ENCODE peak calls at places on chromosomes 4 and X, in eight cellular contexts. L, M, D, S, W, O, G and K are unnamed samples.

GRCh38 chr4:165493359-165493758 is 114.6 kb downstream of the CPE start:
- DNase-seq in L (peak), M (peak), D (peak), S (peak), W (peak), O (peak), G (peak), K (peak)

GRCh38 chr4:26171953-26172352 is 148.9 kb upstream of the RBPJ start:
- DNase-seq in L (no peak), M (no peak), D (no peak), S (peak), W (peak), O (no peak), G (no peak), K (peak)

GRCh38 chr4:18858229-18858922 is 836.8 kb upstream of the LCORL start:
- DNase-seq in L (no peak), M (peak), D (no peak), S (no peak), W (no peak), O (no peak), G (no peak), K (no peak)

GRCh38 chr4:16257611-16258010 is 31.3 kb upstream of the TAPT1 start:
- DNase-seq in L (no peak), M (no peak), D (no peak), S (no peak), W (no peak), O (no peak), G (no peak), K (no peak)

GRCh38 chrX:113594504-113594903 is 753.9 kb upstream of the AMOT start:
- DNase-seq in L (no peak), M (no peak), D (no peak), S (no peak), W (no peak), O (no peak), G (no peak), K (no peak)

GRCh38 chr4:35912174-35912573 is 332.1 kb downstream of the ARAP2 start:
- DNase-seq in L (no peak), M (no peak), D (peak), S (no peak), W (no peak), O (no peak), G (no peak), K (no peak)

GRCh38 chr4:85932371-85933305 is 427.2 kb downstream of the MAPK10 start:
- DNase-seq in L (no peak), M (peak), D (no peak), S (no peak), W (no peak), O (no peak), G (no peak), K (peak)

GRCh38 chr4:25190407-25190806 is 30.2 kb upstream of the SEPSECS start:
- DNase-seq in L (no peak), M (no peak), D (no peak), S (no peak), W (no peak), O (no peak), G (no peak), K (no peak)

GRCh38 chr4:183876268-183876934 is 28.7 kb upstream of the STOX2 start:
- DNase-seq in L (no peak), M (no peak), D (no peak), S (peak), W (peak), O (no peak), G (peak), K (peak)

GRCh38 chr4:81084029-81084428 is 53.5 kb downstream of the BMP3 start:
- DNase-seq in L (no peak), M (no peak), D (no peak), S (peak), W (peak), O (peak), G (peak), K (peak)

GRCh38 chrX:73668779-73669178 is 105.8 kb downstream of the CHIC1 start:
- DNase-seq in L (no peak), M (no peak), D (no peak), S (no peak), W (no peak), O (no peak), G (no peak), K (no peak)

GRCh38 chrX:124232523-124233201 is 99.8 kb upstream of the TEX13D start:
- DNase-seq in L (no peak), M (no peak), D (no peak), S (no peak), W (no peak), O (no peak), G (no peak), K (no peak)

GRCh38 chr4:121790976-121791375 is 10.1 kb upstream of the EXOSC9 start:
- DNase-seq in L (no peak), M (no peak), D (no peak), S (peak), W (peak), O (no peak), G (no peak), K (no peak)

GRCh38 chrX:45843518-45843917 is 642.8 kb upstream of the DIPK2B start:
- DNase-seq in L (no peak), M (peak), D (peak), S (no peak), W (no peak), O (no peak), G (no peak), K (no peak)
- TF ChIP-seq CTCF in L (no peak), M (no peak), D (no peak), S (no peak), W (peak), O (peak), G (peak), K (no peak)

GRCh38 chrX:78746496-78746895 is 1.0 kb upstream of the LPAR4 start:
- DNase-seq in L (no peak), M (peak), D (no peak), S (no peak), W (no peak), O (no peak), G (no peak), K (no peak)

DNA sequence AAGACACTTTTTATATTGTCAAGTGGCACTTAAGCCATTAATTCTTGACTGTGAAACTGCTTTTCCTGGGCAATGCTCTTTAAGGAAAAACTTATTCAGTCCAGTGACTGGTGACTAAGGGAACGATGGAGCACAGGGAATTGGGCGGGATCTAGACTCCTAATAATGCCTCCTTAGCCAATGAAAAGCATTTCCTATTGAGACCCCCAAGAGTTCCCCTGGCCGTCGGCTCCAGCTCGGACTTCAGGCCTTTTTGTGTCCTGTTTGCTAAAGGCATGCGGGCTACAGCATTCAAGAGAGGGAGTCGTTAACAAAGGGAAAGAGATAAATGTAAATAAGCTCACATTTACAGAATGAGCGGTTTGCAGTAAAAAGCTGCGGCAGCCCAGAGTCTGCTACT is at the start of gene LPAR4:
- DNase-seq in L (no peak), M (peak), D (no peak), S (no peak), W (no peak), O (no peak), G (no peak), K (peak)
- H3K4me3 ChIP-seq in L (no peak), M (peak), D (no peak), S (peak), W (peak), O (no peak), G (no peak), K (no peak)

DNA sequence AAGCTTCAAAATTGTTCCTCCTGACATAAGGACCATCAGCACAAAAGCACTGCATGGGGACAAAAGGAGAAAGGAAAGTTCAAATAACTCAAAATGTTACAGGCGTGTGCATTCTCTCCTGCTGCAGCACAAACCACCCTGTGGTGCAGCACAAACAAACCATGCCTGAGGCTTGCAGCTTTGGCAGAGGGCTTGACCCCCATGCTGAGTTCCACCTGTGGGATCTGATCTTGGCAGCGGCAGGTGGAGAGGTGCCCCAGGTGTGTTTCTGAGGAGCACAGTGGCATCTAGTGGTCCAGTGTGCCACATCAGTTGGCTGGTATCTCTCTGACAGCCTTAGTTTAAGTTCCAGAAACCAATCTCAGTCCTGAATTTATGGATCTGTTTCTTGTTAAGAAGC is 164.6 kb downstream of the SOWAHB start:
- DNase-seq in L (peak), M (no peak), D (no peak), S (no peak), W (no peak), O (no peak), G (no peak), K (no peak)
- TF ChIP-seq CTCF in L (peak), M (no peak), D (no peak), S (peak), W (no peak), O (peak), G (no peak), K (no peak)

GRCh38 chr4:4866124-4866832 is 6.8 kb downstream of the MSX1 start:
- DNase-seq in L (no peak), M (peak), D (no peak), S (no peak), W (no peak), O (no peak), G (no peak), K (no peak)
- H3K4me3 ChIP-seq in L (no peak), M (peak), D (no peak), S (no peak), W (peak), O (no peak), G (peak), K (peak)

DNA sequence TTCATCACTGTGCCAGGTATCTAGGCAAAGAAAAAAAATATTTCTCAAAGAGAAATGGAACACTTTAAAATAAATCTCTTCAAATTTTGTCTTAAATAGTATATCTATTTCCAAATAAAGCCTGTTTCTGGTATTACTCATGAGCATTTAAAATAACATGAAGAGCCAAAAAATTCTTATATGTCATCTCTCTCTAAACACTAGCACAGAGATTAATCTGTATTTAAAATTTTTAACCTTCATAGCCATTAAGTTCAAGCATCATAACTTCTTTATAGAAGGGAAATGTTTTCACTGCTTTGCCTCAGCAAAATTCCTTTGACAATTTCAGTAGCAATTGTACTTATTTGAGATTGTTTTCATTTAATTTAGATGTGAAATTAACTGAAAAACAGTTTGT is 5.1 kb upstream of the CORIN start:
- DNase-seq in L (no peak), M (no peak), D (no peak), S (no peak), W (peak), O (no peak), G (no peak), K (no peak)
- TF ChIP-seq CTCF in L (no peak), M (no peak), D (no peak), S (no peak), W (no peak), O (no peak), G (no peak), K (no peak)

DNA sequence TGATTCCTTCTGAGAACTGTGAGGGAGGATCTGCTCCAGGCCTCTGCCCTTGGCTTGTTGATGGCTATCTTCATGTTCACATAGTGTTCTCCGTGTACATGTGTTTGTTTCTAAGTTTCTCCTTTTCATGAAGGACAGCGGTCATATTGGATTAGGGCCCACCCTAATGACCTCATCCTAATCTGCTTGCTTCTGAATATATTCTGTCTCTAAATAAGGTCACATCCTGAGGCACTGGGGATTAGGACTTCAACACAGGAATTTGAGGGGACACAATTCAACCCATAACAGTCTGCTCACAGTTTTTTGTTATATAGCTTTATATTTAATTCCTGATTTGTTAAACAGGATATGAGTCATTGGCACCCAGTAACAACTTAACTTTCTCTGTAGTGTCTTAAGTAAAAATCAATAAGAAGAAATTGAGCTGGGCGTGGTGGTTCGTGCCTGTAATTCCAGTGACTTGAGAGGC is 154.3 kb upstream of the SMIM10 start:
- DNase-seq in L (no peak), M (no peak), D (peak), S (no peak), W (peak), O (peak), G (no peak), K (peak)
- H3K4me3 ChIP-seq in L (no peak), M (no peak), D (no peak), S (no peak), W (no peak), O (no peak), G (no peak), K (no peak)

GRCh38 chr4:173056708-173057107 is 111.9 kb upstream of the GALNT7 start:
- DNase-seq in L (no peak), M (no peak), D (no peak), S (no peak), W (no peak), O (no peak), G (no peak), K (no peak)

GRCh38 chr4:173057442-173057841 is 111.2 kb upstream of the GALNT7 start:
- DNase-seq in L (no peak), M (no peak), D (no peak), S (no peak), W (peak), O (no peak), G (no peak), K (peak)

GRCh38 chr4:173056271-173056670 is 112.3 kb upstream of the GALNT7 start:
- DNase-seq in L (no peak), M (no peak), D (no peak), S (no peak), W (no peak), O (no peak), G (no peak), K (no peak)

GRCh38 chr4:173057906-173058305 is 110.7 kb upstream of the GALNT7 start:
- DNase-seq in L (no peak), M (no peak), D (no peak), S (peak), W (peak), O (no peak), G (no peak), K (no peak)

GRCh38 chr4:173061160-173061559 is 107.5 kb upstream of the GALNT7 start:
- DNase-seq in L (no peak), M (no peak), D (no peak), S (no peak), W (no peak), O (no peak), G (no peak), K (no peak)
- TF ChIP-seq CTCF in L (no peak), M (no peak), D (no peak), S (no peak), W (no peak), O (no peak), G (no peak), K (no peak)